ENCODE peak calls at places on chromosome 21, in six cellular contexts. M is GM06990, A is left ventricle myocardium inferior, T is gastrocnemius medialis, H is tibial artery, U is astrocyte of the spinal cord. X is an unnamed sample.

GRCh38 chr21:45088729-45089128 is 14.3 kb downstream of the ADARB1 start:
- DNase-seq in M (no peak), A (no peak), T (no peak), H (no peak), U (no peak), X (no peak)

GRCh38 chr21:45003331-45004058 is 63.7 kb downstream of the SLX9 start:
- DNase-seq in M (no peak), A (peak), T (peak), H (peak), U (no peak), X (no peak)

GRCh38 chr21:25552856-25553255 is 54.4 kb downstream of the MRPL39 start:
- DNase-seq in M (no peak), A (no peak), T (no peak), H (no peak), U (no peak), X (no peak)

GRCh38 chr21:33360281-33360680 is 35.5 kb downstream of the IFNAR1 start:
- DNase-seq in M (no peak), A (no peak), T (no peak), H (no peak), U (peak), X (no peak)

GRCh38 chr21:28521932-28522826 is 470.5 kb downstream of the LTN1 start:
- DNase-seq in M (no peak), A (no peak), T (no peak), H (no peak), U (peak), X (no peak)

GRCh38 chr21:36461277-36461917 is 18.5 kb downstream of the CLDN14 start:
- DNase-seq in M (no peak), A (no peak), T (no peak), H (no peak), U (no peak), X (no peak)

GRCh38 chr21:35508389-35508888 is 459.3 kb upstream of the RUNX1 start:
- DNase-seq in M (no peak), A (peak), T (peak), H (peak), U (peak), X (no peak)

GRCh38 chr21:20647603-20648002 is 350.6 kb upstream of the NCAM2 start:
- DNase-seq in M (no peak), A (no peak), T (no peak), H (no peak), U (peak), X (no peak)

GRCh38 chr21:34822957-34823356 is 154.2 kb downstream of the CLIC6 start:
- DNase-seq in M (no peak), A (no peak), T (no peak), H (no peak), U (peak), X (no peak)

GRCh38 chr21:18443686-18444085 is 40.1 kb upstream of the TMPRSS15 start:
- DNase-seq in M (no peak), A (no peak), T (no peak), H (no peak), U (no peak), X (no peak)

GRCh38 chr21:45277101-45278045 is 10.3 kb downstream of the POFUT2 start:
- DNase-seq in M (no peak), A (no peak), T (peak), H (peak), U (no peak), X (no peak)

GRCh38 chr21:44940116-44940631 is 345 bp downstream of the SLX9 start:
- DNase-seq in M (no peak), A (no peak), T (no peak), H (no peak), U (no peak), X (no peak)

GRCh38 chr21:45011911-45012660 is 62.3 kb upstream of the ADARB1 start:
- DNase-seq in M (no peak), A (peak), T (peak), H (peak), U (peak), X (no peak)

GRCh38 chr21:41283211-41283818 is 33.3 kb upstream of the FAM3B start:
- DNase-seq in M (peak), A (no peak), T (no peak), H (no peak), U (peak), X (peak)

GRCh38 chr21:37153935-37154350 is 80.9 kb downstream of the TTC3 start:
- DNase-seq in M (no peak), A (no peak), T (peak), H (no peak), U (no peak), X (no peak)

GRCh38 chr21:44789880-44790279 is 11.7 kb downstream of the UBE2G2 start:
- DNase-seq in M (no peak), A (no peak), T (no peak), H (no peak), U (peak), X (no peak)

GRCh38 chr21:35324372-35325220 is 275.5 kb upstream of the RUNX1 start:
- DNase-seq in M (no peak), A (no peak), T (no peak), H (peak), U (peak), X (no peak)

GRCh38 chr21:35829014-35829525 is 231.3 kb downstream of the SETD4 start:
- DNase-seq in M (no peak), A (no peak), T (no peak), H (no peak), U (no peak), X (no peak)

GRCh38 chr21:34606051-34606450 is 8.9 kb downstream of the RCAN1 start:
- DNase-seq in M (no peak), A (no peak), T (no peak), H (no peak), U (no peak), X (no peak)

GRCh38 chr21:36104306-36105300 is 30.3 kb upstream of the CBR3 start:
- DNase-seq in M (no peak), A (peak), T (peak), H (peak), U (peak), X (no peak)

GRCh38 chr21:45064618-45065399 is 9.6 kb upstream of the ADARB1 start:
- DNase-seq in M (no peak), A (no peak), T (no peak), H (no peak), U (no peak), X (no peak)

GRCh38 chr21:36699546-36700294 is 805 bp downstream of the SIM2 start:
- DNase-seq in M (no peak), A (no peak), T (no peak), H (no peak), U (no peak), X (no peak)

GRCh38 chr21:32387151-32387550 is 5.7 kb downstream of the URB1 start:
- DNase-seq in M (no peak), A (no peak), T (no peak), H (no peak), U (no peak), X (no peak)

GRCh38 chr21:33936221-33937038 is 20.8 kb upstream of the ATP5PO start:
- DNase-seq in M (no peak), A (no peak), T (peak), H (peak), U (no peak), X (no peak)

GRCh38 chr21:45141507-45141906 is 67.1 kb downstream of the ADARB1 start:
- DNase-seq in M (no peak), A (no peak), T (no peak), H (no peak), U (no peak), X (no peak)

GRCh38 chr21:44485254-44485793 is 30.0 kb downstream of the LRRC3 start:
- DNase-seq in M (no peak), A (no peak), T (no peak), H (peak), U (peak), X (no peak)

GRCh38 chr21:33642896-33643657 is 776 bp downstream of the ITSN1 start:
- DNase-seq in M (peak), A (peak), T (no peak), H (peak), U (no peak), X (no peak)

GRCh38 chr21:36509966-36510742 is 30.2 kb upstream of the CLDN14 start:
- DNase-seq in M (no peak), A (no peak), T (no peak), H (no peak), U (no peak), X (no peak)

GRCh38 chr21:36966066-36966845 is at the start of gene HLCS:
- DNase-seq in M (peak), A (peak), T (peak), H (peak), U (peak), X (no peak)

GRCh38 chr21:22201669-22202068 is 1203.5 kb downstream of the NCAM2 start:
- DNase-seq in M (no peak), A (no peak), T (no peak), H (no peak), U (no peak), X (no peak)

GRCh38 chr21:29080454-29080930 is 7.0 kb upstream of the CCT8 start:
- DNase-seq in M (no peak), A (no peak), T (no peak), H (no peak), U (no peak), X (no peak)

GRCh38 chr21:28832013-28832714 is 160.5 kb downstream of the LTN1 start:
- DNase-seq in M (no peak), A (no peak), T (no peak), H (no peak), U (peak), X (no peak)

GRCh38 chr21:44529011-44529421 is 11.0 kb downstream of the KRTAP10-1 start:
- DNase-seq in M (no peak), A (peak), T (no peak), H (peak), U (no peak), X (no peak)

GRCh38 chr21:33067457-33067856 is 2.5 kb upstream of the OLIG1 start:
- DNase-seq in M (no peak), A (no peak), T (no peak), H (no peak), U (no peak), X (no peak)

GRCh38 chr21:36297938-36298572 is 21.9 kb upstream of the MORC3 start:
- DNase-seq in M (peak), A (no peak), T (peak), H (peak), U (no peak), X (peak)

GRCh38 chr21:33390479-33390878 is 12.7 kb upstream of the IFNGR2 start:
- DNase-seq in M (no peak), A (no peak), T (no peak), H (no peak), U (no peak), X (no peak)

GRCh38 chr21:40422851-40423635 is 423.9 kb downstream of the DSCAM start:
- DNase-seq in M (no peak), A (no peak), T (no peak), H (no peak), U (no peak), X (no peak)

GRCh38 chr21:34877485-34878128 is 171.5 kb downstream of the RUNX1 start:
- DNase-seq in M (no peak), A (no peak), T (peak), H (no peak), U (no peak), X (no peak)

GRCh38 chr21:45209046-45209445 is 78.6 kb downstream of the POFUT2 start:
- DNase-seq in M (no peak), A (no peak), T (no peak), H (no peak), U (peak), X (no peak)

GRCh38 chr21:34722684-34723300 is 54.0 kb downstream of the CLIC6 start:
- DNase-seq in M (no peak), A (no peak), T (no peak), H (no peak), U (no peak), X (no peak)

GRCh38 chr21:42657676-42658319 is 4.4 kb downstream of the PDE9A start:
- DNase-seq in M (no peak), A (no peak), T (no peak), H (no peak), U (no peak), X (no peak)

GRCh38 chr21:42656872-42657271 is 3.5 kb downstream of the PDE9A start:
- DNase-seq in M (no peak), A (no peak), T (no peak), H (no peak), U (no peak), X (no peak)

GRCh38 chr21:42659416-42660117 is 6.1 kb downstream of the PDE9A start:
- DNase-seq in M (no peak), A (no peak), T (no peak), H (no peak), U (no peak), X (no peak)

GRCh38 chr21:42660118-42660470 is 6.7 kb downstream of the PDE9A start:
- DNase-seq in M (no peak), A (no peak), T (no peak), H (no peak), U (no peak), X (no peak)

DNA sequence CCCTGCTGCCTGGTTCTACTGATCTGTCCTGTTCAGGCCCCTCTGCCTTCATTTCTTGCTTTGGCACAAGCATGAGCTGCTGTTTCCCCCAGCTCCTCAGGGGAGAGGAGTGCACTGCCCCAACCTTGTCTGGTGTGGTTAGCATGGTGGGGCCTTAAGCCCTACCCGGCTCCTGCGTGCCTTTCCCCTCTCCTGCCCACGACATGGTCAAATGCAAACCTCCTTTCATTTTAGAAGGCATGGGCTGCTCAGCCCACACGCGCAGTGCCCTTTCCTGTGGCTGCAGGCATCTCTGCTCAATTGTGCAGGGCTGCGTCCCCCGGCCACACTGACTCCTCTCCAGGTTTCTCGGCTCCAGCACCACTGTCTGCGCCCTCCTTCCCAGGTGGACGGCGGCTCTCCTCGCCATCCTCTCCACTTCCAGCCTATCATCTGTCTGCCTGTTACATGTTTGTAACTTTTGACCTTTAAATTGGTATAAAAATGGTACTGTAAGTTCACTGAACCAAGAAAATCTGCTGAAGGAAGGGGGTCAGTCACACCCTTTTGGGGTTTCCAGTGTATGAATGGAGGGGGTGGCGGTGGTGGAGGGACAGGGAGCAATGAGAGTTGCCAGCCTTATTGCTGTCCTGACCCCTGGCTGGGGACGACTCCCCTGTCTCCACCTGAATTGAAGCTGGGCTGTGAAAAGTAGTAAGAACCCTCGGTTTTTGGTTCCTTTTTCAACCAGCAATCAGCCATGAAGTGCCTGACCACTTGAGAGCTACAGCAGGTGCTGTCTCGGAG is 5.1 kb downstream of the PDE9A start:
- DNase-seq in M (no peak), A (no peak), T (no peak), H (no peak), U (no peak), X (no peak)
- H3K4me3 ChIP-seq in M (no peak), A (no peak), T (no peak), H (no peak), U (no peak), X (no peak)

GRCh38 chr21:26846036-26846931 is 1.1 kb upstream of the ADAMTS1 start:
- DNase-seq in M (no peak), A (peak), T (peak), H (peak), U (peak), X (no peak)
- TF ChIP-seq CTCF in M (no peak), A (no peak), T (peak), H (no peak), U (peak), X (no peak)

GRCh38 chr21:31158789-31159581 is 120.7 kb upstream of the KRTAP19-8 start:
- DNase-seq in M (no peak), A (no peak), T (no peak), H (no peak), U (peak), X (no peak)
- H3K4me3 ChIP-seq in M (no peak), A (no peak), T (no peak), H (no peak), U (no peak), X (no peak)

GRCh38 chr21:42862774-42863503 is 16.4 kb downstream of the WDR4 start:
- DNase-seq in M (no peak), A (no peak), T (no peak), H (no peak), U (no peak), X (no peak)
- TF ChIP-seq CTCF in M (no peak), A (no peak), T (no peak), H (no peak), U (no peak), X (no peak)

GRCh38 chr21:14542638-14543037 is 3.5 kb downstream of the SAMSN1 start:
- DNase-seq in M (no peak), A (no peak), T (no peak), H (no peak), U (no peak), X (no peak)

GRCh38 chr21:14548751-14549150 is 2.6 kb upstream of the SAMSN1 start:
- DNase-seq in M (no peak), A (no peak), T (no peak), H (no peak), U (no peak), X (no peak)

GRCh38 chr21:14543983-14544382 is 2.1 kb downstream of the SAMSN1 start:
- DNase-seq in M (no peak), A (no peak), T (no peak), H (no peak), U (no peak), X (no peak)

GRCh38 chr21:14547834-14548513 is 1.9 kb upstream of the SAMSN1 start:
- DNase-seq in M (no peak), A (no peak), T (no peak), H (no peak), U (no peak), X (no peak)

DNA sequence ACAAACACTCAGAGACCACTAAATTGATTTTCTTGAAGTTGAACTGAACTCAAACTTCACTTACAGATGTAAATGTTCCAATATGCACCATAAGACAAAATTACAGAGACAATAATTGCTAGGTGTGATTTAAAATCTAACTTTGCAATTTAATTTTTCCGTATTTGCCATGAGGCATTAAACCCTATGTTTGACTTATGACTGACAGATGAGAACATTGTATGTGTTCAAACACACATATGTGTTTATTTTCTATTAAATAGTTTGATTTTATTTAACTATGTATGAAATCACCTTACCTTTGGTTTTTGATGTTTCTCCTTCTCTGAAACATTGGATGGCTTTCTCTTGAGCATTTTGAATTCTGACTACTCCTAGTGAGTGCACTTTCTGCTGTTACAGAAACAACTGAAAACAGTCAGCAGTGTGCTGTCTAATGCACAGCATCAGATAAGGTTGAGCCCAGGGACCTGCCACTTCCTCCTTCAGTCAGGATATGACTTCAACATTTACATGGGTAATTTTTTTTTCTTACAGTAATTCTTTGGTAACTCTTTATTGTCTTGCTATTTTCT is at the start of gene SAMSN1:
- DNase-seq in M (no peak), A (no peak), T (peak), H (no peak), U (no peak), X (peak)
- H3K4me3 ChIP-seq in M (peak), A (peak), T (no peak), H (no peak), U (no peak), X (peak)

DNA sequence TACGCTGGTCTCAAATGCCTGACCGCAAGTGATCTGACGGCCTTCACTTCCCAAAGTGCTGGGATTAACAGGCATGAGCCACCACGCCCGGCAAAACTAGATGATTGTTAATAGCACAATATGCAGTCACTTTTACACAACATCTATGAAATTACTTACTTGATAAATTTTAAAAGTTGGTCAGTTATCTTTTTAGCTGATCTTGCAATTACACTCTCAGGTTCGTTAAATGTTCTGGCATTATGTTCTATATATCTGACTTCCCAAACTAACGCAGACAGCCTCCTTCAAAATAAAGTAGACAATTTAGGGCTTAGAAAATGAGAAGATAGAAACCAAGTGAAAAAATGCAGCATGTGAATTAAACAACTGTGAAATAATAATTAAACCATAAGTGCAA is 31.8 kb upstream of the PSMG1 start:
- DNase-seq in M (no peak), A (no peak), T (no peak), H (no peak), U (no peak), X (no peak)
- TF ChIP-seq CTCF in M (no peak), A (no peak), T (no peak), H (no peak), U (no peak), X (no peak)

DNA sequence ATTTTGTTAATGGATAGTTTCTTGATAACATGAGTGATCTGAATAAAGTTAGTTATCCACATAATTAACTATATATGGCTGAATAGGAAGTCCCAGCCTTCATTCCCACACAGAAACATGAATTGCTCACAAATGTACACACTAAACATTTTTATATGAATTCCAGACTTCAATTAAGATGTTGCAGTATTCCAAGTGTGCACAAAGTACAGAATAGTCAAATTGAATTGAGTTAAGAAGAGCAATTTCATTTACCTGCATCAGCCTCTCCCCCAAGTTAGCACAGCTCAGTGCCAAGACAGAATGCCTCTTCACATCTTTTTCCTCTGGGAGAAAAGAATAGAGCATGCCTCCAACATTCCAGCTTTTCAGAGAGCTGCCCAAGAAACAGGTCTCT is 207.0 kb upstream of the SAMSN1 start:
- DNase-seq in M (no peak), A (no peak), T (no peak), H (no peak), U (no peak), X (no peak)
- H3K4me3 ChIP-seq in M (no peak), A (no peak), T (no peak), H (no peak), U (no peak), X (no peak)

X was measured in GM12864.